ENCODE peak calls at places on chromosomes 3 and 15, in seven cellular contexts. E is NCI-H2081, N is spleen, B is hypothalamus, D is HFFc6, S is AG08396, Q is activated T-cell treated with anti-CD3 and anti-CD28 coated beads for 48 hours. U is an unnamed sample.

GRCh38 chr3:111582114-111582461 is 13.1 kb downstream of the ZBED2 start:
- DNase-seq in E (no peak), N (no peak), B (no peak), D (peak), S (peak), Q (no peak), U (peak)

GRCh38 chr3:79032686-79033318 is 735.0 kb downstream of the ROBO1 start:
- DNase-seq in E (peak), N (no peak), B (no peak), D (peak), S (no peak), Q (no peak), U (peak)

GRCh38 chr3:31295150-31295765 is 237.5 kb upstream of the STT3B start:
- DNase-seq in E (peak), N (no peak), B (no peak), D (no peak), S (no peak), Q (no peak), U (no peak)

GRCh38 chr3:49911611-49912010 is 7.9 kb upstream of the MST1R start:
- DNase-seq in E (no peak), N (no peak), B (no peak), D (no peak), S (no peak), Q (no peak), U (no peak)

GRCh38 chr15:90412356-90413194 is 24.5 kb downstream of the IQGAP1 start:
- DNase-seq in E (no peak), N (no peak), B (no peak), D (peak), S (peak), Q (no peak), U (no peak)

GRCh38 chr15:36362508-36362907 is 216.9 kb upstream of the CDIN1 start:
- DNase-seq in E (no peak), N (no peak), B (no peak), D (peak), S (no peak), Q (no peak), U (no peak)

GRCh38 chr15:50257924-50258323 is 7.6 kb downstream of the HDC start:
- DNase-seq in E (no peak), N (no peak), B (no peak), D (peak), S (no peak), Q (no peak), U (no peak)

GRCh38 chr3:24483873-24484272 is 10.8 kb downstream of the THRB start:
- DNase-seq in E (no peak), N (no peak), B (no peak), D (no peak), S (no peak), Q (no peak), U (no peak)

GRCh38 chr3:146024260-146024659 is 136.7 kb downstream of the PLOD2 start:
- DNase-seq in E (no peak), N (no peak), B (no peak), D (no peak), S (no peak), Q (no peak), U (no peak)

GRCh38 chr3:195204360-195205166 is 66.4 kb downstream of the XXYLT1 start:
- DNase-seq in E (peak), N (no peak), B (no peak), D (peak), S (no peak), Q (no peak), U (no peak)

GRCh38 chr3:45972534-45973402 is 22.9 kb downstream of the FYCO1 start:
- DNase-seq in E (no peak), N (no peak), B (no peak), D (peak), S (peak), Q (no peak), U (peak)

GRCh38 chr3:109563149-109563548 is 225.8 kb upstream of the DPPA4 start:
- DNase-seq in E (no peak), N (no peak), B (no peak), D (no peak), S (no peak), Q (peak), U (no peak)

GRCh38 chr3:187743195-187744141 is 1.8 kb downstream of the BCL6 start:
- DNase-seq in E (peak), N (peak), B (no peak), D (peak), S (peak), Q (peak), U (no peak)

GRCh38 chr3:127026661-127027060 is 43.7 kb downstream of the PLXNA1 start:
- DNase-seq in E (no peak), N (no peak), B (no peak), D (no peak), S (no peak), Q (no peak), U (no peak)

GRCh38 chr3:194062825-194063224 is 73.1 kb upstream of the HES1 start:
- DNase-seq in E (no peak), N (no peak), B (no peak), D (no peak), S (no peak), Q (no peak), U (no peak)

GRCh38 chr15:71199384-71200351 is 84.4 kb downstream of the THSD4 start:
- DNase-seq in E (no peak), N (no peak), B (no peak), D (no peak), S (peak), Q (no peak), U (no peak)

GRCh38 chr15:59812889-59813288 is 123.8 kb upstream of the BNIP2 start:
- DNase-seq in E (no peak), N (no peak), B (no peak), D (no peak), S (no peak), Q (no peak), U (no peak)

GRCh38 chr3:188533172-188533571 is 379.2 kb downstream of the LPP start:
- DNase-seq in E (no peak), N (no peak), B (no peak), D (no peak), S (no peak), Q (no peak), U (no peak)